ENCODE peak calls at places on chromosomes 16 and 17, in eight cellular contexts. X, T, U, I, N, G, Q and A are unnamed samples.
A peak's percentile ranks its signal among the peaks of the same experiment; 100 is the strongest.

GRCh38 chr17:35569405-35569804 is 8.8 kb upstream of the SLFN14 start:
- DNase-seq in G (no peak), U (no peak), Q (no peak), I (no peak), N (no peak), T (no peak), X (no peak), A (no peak)

GRCh38 chr17:60392845-60393702 is 1.1 kb upstream of the USP32 start:
- DNase-seq in U (peak; percentile 35), T (peak; percentile 44), Q (peak; percentile 61), N (no peak), G (peak; percentile 40), I (peak; percentile 63), X (peak; percentile 60), A (peak; percentile 70)

GRCh38 chr17:3535253-3535995 is 22.2 kb downstream of the TRPV3 start:
- DNase-seq in I (peak; percentile 50), Q (peak; percentile 55), G (peak; percentile 54), T (no peak), N (peak; percentile 93), U (peak; percentile 90), X (peak; percentile 62), A (peak; percentile 76)

GRCh38 chr17:73290399-73291259 is 21.2 kb downstream of the CDC42EP4 start:
- DNase-seq in I (no peak), G (no peak), Q (peak; percentile 24), X (no peak), N (no peak), U (no peak), T (no peak), A (no peak)

GRCh38 chr16:72787519-72788268 is 260.2 kb downstream of the ZFHX3 start:
- DNase-seq in X (peak; percentile 94), I (peak; percentile 77), N (peak; percentile 79), Q (no peak), G (peak; percentile 78), T (no peak), U (no peak), A (peak; percentile 64)

GRCh38 chr17:7612294-7612640 is 2.4 kb downstream of the FXR2 start:
- DNase-seq in X (no peak), N (no peak), Q (no peak), U (no peak), I (no peak), T (no peak), G (no peak), A (no peak)

GRCh38 chr16:80197790-80198201 is 343.0 kb upstream of the DYNLRB2 start:
- DNase-seq in T (peak; percentile 79), I (no peak), Q (no peak), N (no peak), G (no peak), X (peak; percentile 93), U (peak; percentile 36), A (no peak)

GRCh38 chr17:7213895-7214299 is 5.7 kb downstream of the DLG4 start:
- DNase-seq in N (no peak), G (peak; percentile 55), I (peak; percentile 71), X (peak; percentile 73), Q (peak; percentile 82), T (peak; percentile 86), U (peak; percentile 94), A (peak; percentile 87)

GRCh38 chr17:6497496-6498221 is 53.4 kb downstream of the PIMREG start:
- DNase-seq in N (no peak), U (no peak), X (no peak), I (no peak), G (no peak), T (no peak), Q (no peak), A (no peak)

GRCh38 chr17:68391561-68392268 is 65.6 kb downstream of the WIPI1 start:
- DNase-seq in T (peak; percentile 84), G (no peak), U (no peak), Q (peak; percentile 26), N (no peak), I (no peak), X (no peak), A (no peak)

GRCh38 chr16:29314292-29314934 is 92.1 kb downstream of the NPIPB11 start:
- DNase-seq in G (no peak), Q (no peak), X (no peak), U (no peak), I (no peak), T (no peak), N (no peak), A (no peak)

GRCh38 chr17:41548844-41549595 is 20.9 kb upstream of the KRT19 start:
- DNase-seq in T (peak; percentile 82), Q (peak; percentile 83), U (peak; percentile 96), I (peak; percentile 89), N (peak; percentile 84), G (peak; percentile 94), X (peak; percentile 86), A (peak; percentile 89)
- TF ChIP-seq POLR2A in T (no peak), Q (no peak), U (peak; percentile 16), I (no peak), N (no peak), G (no peak), X (peak; percentile 17), A (no peak)

GRCh38 chr16:85152414-85153030 is 40.2 kb upstream of the CIBAR2 start:
- DNase-seq in I (no peak), N (no peak), G (no peak), Q (no peak), X (no peak), T (no peak), U (no peak), A (no peak)
- TF ChIP-seq POLR2A in I (no peak), N (no peak), G (no peak), Q (no peak), X (no peak), T (no peak), U (no peak), A (no peak)

GRCh38 chr17:81238490-81238814 is 403 bp downstream of the TEPSIN start:
- DNase-seq in X (no peak), G (no peak), N (no peak), T (no peak), U (no peak), Q (no peak), I (no peak), A (no peak)

GRCh38 chr17:81237591-81238489 is 1.0 kb downstream of the TEPSIN start:
- DNase-seq in Q (no peak), I (no peak), N (no peak), G (no peak), U (no peak), X (no peak), T (no peak), A (peak; percentile 57)

GRCh38 chr17:81241203-81241602 is 2.1 kb downstream of the NDUFAF8 start:
- DNase-seq in G (no peak), U (no peak), N (no peak), Q (no peak), I (no peak), X (no peak), T (no peak), A (no peak)

GRCh38 chr17:81239714-81240555 is 817 bp downstream of the NDUFAF8 start:
- DNase-seq in X (peak; percentile 6), U (peak; percentile 60), I (no peak), N (no peak), T (no peak), Q (no peak), G (no peak), A (peak; percentile 61)

DNA sequence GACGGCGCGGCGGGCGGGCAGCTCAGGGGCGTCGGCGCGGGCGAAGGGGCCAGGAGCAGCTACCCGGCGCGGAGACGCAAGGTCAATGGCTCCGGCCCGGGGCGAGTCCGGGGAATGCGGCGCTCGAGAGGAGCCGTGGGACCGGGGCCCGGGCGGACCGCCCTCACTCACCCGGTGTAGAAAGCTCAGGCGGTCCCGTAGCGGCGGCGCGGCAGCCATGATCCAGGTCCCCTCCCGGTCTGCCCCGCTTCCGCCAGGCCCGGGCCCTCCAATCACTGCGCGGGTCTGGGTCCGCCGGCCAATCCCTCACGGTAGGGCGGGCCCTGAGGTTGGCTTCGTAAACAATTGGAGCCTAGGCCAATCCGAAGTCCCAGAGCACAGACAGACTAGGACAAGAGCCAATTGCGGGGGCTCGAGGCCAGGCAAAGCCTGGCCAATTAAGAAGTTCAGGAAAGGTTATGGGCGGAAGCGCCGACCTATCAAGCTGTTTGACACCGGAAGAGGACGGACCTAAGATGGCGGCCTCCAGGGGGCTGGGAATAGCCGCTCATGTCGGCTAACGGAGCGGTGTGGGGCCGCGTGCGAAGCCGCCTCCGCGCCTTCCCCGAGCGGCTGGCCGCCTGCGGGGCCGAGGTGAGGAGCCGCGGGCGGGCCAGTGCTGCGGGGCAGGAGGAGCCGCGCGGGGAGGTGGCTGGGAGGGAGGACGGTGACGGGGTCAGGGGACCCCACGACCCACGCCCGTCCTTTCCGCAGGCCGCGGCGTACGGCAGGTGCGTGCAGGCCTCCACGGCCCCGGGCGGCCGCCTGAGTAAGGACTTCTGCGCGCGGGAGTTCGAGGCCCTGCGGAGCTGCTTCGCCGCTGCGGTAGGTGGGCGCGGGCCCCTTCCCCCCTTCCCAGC is at the start of the genes NDUFAF8 and TEPSIN:
- DNase-seq in U (peak; percentile 100), Q (peak; percentile 97), N (peak; percentile 100), I (peak; percentile 99), G (peak; percentile 98), X (peak; percentile 99), T (peak; percentile 100), A (peak; percentile 99)
- TF ChIP-seq POLR2A in U (peak; percentile 56), Q (peak; percentile 68), N (peak; percentile 79), I (no peak), G (peak; percentile 57), X (peak; percentile 22), T (peak; percentile 61), A (peak; percentile 76)

GRCh38 chr17:78839173-78839761 is 1.3 kb downstream of the USP36 start:
- DNase-seq in X (peak; percentile 86), Q (no peak), G (no peak), I (no peak), U (peak; percentile 46), N (no peak), T (no peak), A (no peak)

GRCh38 chr17:78839762-78840529 is 668 bp downstream of the USP36 start:
- DNase-seq in U (peak; percentile 51), X (peak; percentile 76), G (no peak), I (peak; percentile 51), Q (peak; percentile 50), T (peak; percentile 44), N (peak; percentile 47), A (peak; percentile 73)

GRCh38 chr17:78840530-78840779 is 159 bp downstream of the USP36 start:
- DNase-seq in U (no peak), Q (no peak), X (no peak), T (no peak), I (no peak), N (no peak), G (no peak), A (no peak)

GRCh38 chr17:78838574-78839005 is 2.0 kb downstream of the USP36 start:
- DNase-seq in T (peak; percentile 81), U (no peak), G (no peak), N (no peak), X (no peak), Q (peak; percentile 66), I (peak; percentile 82), A (no peak)

DNA sequence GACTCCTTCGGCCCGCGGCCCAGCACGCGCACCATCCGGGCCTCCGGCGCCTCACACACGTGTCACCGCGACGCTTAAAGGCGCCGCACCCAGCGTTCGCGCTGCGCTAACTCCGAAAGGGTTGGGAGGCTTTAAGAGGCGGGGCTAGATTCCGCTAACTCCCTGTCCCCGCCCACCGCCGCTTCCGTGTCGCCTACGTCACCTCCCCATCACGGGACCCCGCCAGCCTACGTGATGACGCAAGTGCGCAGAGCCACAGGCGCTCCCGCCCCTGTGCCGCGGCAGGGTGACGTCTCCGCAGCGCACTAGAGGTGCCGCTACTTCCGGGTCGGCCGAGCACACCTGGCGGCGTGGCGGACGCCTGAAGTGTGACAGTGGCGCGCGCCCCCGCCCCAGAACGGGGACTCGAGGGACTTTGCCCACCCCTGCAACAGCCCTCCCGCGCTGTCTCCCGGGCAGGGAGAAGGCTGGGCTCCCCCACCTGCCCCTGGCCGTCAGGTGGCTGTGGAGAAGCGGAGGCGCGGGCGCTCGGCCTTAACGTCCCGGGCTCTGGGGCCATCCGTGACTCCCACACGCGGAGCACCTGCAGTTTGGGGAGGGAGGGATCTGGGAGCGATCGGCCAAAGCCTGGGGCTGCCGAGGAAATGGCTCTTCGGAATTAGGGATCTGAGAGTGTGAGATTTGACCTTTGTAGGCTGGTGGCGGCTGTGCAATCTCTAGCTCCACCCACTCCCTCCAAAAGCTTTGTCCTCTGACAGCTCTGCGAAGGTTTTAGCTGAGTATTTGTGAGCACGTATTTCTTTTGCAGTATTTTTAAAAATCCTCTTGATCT is at the start of gene USP36:
- DNase-seq in G (peak; percentile 100), U (peak; percentile 98), N (peak; percentile 97), T (peak; percentile 98), Q (peak; percentile 100), X (peak; percentile 99), I (peak; percentile 100), A (peak; percentile 100)
- TF ChIP-seq POLR2A in G (peak; percentile 96), U (peak; percentile 84), N (peak; percentile 83), T (peak; percentile 91), Q (peak; percentile 99), X (peak; percentile 87), I (no peak), A (peak; percentile 95)